ENCODE peak calls at places on chromosome 19, in six cellular contexts. Q, E, D, J, V and P are unnamed samples.

GRCh38 chr19:5171711-5172110 is 168.9 kb downstream of the PTPRS start:
- DNase-seq in V (no peak), Q (no peak), D (no peak), E (no peak), J (no peak), P (no peak)

GRCh38 chr19:58568731-58569130 is 4.4 kb downstream of the MZF1 start:
- DNase-seq in Q (no peak), E (no peak), J (peak), D (no peak), V (no peak), P (no peak)

GRCh38 chr19:35846038-35846668 is 6.2 kb downstream of the NPHS1 start:
- DNase-seq in E (peak), D (no peak), J (no peak), Q (peak), V (no peak), P (peak)

GRCh38 chr19:1967087-1967608 is 26.2 kb downstream of the CSNK1G2 start:
- DNase-seq in D (no peak), J (peak), Q (no peak), V (no peak), E (no peak), P (no peak)

GRCh38 chr19:48967346-48968178 is 2.5 kb downstream of the FTL start:
- DNase-seq in D (no peak), E (no peak), V (no peak), J (no peak), Q (no peak), P (no peak)

GRCh38 chr19:4904481-4904880 is 1.8 kb upstream of the ARRDC5 start:
- DNase-seq in D (no peak), V (no peak), Q (no peak), E (no peak), J (no peak), P (no peak)

GRCh38 chr19:28307460-28307859 is 905.5 kb downstream of the UQCRFS1 start:
- DNase-seq in D (no peak), V (peak), J (no peak), Q (no peak), E (no peak), P (no peak)

GRCh38 chr19:18743281-18743825 is 47.8 kb downstream of the COMP start:
- DNase-seq in D (no peak), Q (peak), V (no peak), E (no peak), J (no peak), P (no peak)

GRCh38 chr19:28501979-28502378 is 711.0 kb downstream of the UQCRFS1 start:
- DNase-seq in D (no peak), V (no peak), Q (no peak), E (no peak), J (no peak), P (no peak)

GRCh38 chr19:13981021-13981420 is 25.1 kb downstream of the RFX1 start:
- DNase-seq in J (no peak), V (no peak), D (no peak), Q (no peak), E (no peak), P (no peak)